ENCODE peak calls at places on chromosomes 13 and 19, in eight cellular contexts. I is fibroblast of the aortic adventitia; X is adrenal gland; W is fibroblast of gingiva; Q is activated naive CD4-positive, alpha-beta T cell; P is smooth muscle cell of the brain vasculature; A is IMR-90; E is posterior cingulate gyrus. F is an unnamed sample.

GRCh38 chr19:5392476-5392875 is 51.9 kb upstream of the PTPRS start:
- DNase-seq in X (no peak), Q (no peak), P (no peak), W (no peak), E (no peak), I (no peak), A (no peak), F (no peak)

GRCh38 chr13:35961002-35961401 is 170.2 kb downstream of the DCLK1 start:
- DNase-seq in W (no peak), E (no peak), X (no peak), P (no peak), I (peak), Q (no peak), A (no peak), F (no peak)

GRCh38 chr19:47157455-47158321 is 27.1 kb downstream of the SAE1 start:
- DNase-seq in W (peak), X (peak), P (no peak), Q (peak), I (peak), A (peak), E (no peak), F (peak)

GRCh38 chr13:99600318-99600717 is 99.0 kb downstream of the TM9SF2 start:
- DNase-seq in I (no peak), E (no peak), X (no peak), Q (no peak), P (no peak), W (no peak), A (no peak), F (no peak)

GRCh38 chr19:51696606-51697005 is 3.5 kb downstream of the SPACA6 start:
- DNase-seq in I (no peak), P (no peak), Q (no peak), W (no peak), E (peak), X (no peak), A (no peak), F (no peak)

GRCh38 chr19:47447470-47448359 is 24.0 kb downstream of the SLC8A2 start:
- DNase-seq in X (peak), I (peak), Q (peak), W (no peak), A (peak), P (no peak), E (peak), F (peak)

GRCh38 chr13:50323440-50324070 is 308.3 kb downstream of the KCNRG start:
- DNase-seq in Q (no peak), A (peak), X (no peak), P (no peak), W (peak), E (no peak), I (peak), F (peak)

GRCh38 chr13:100235311-100235901 is 146.5 kb downstream of the PCCA start:
- DNase-seq in W (peak), A (peak), P (peak), X (no peak), I (peak), E (no peak), Q (no peak), F (peak)

GRCh38 chr19:1945899-1946298 is 4.9 kb downstream of the CSNK1G2 start:
- DNase-seq in I (no peak), P (no peak), W (no peak), E (peak), A (no peak), Q (no peak), X (peak), F (peak)

GRCh38 chr19:40141546-40141945 is 49.7 kb upstream of the MAP3K10 start:
- DNase-seq in W (no peak), A (no peak), I (peak), Q (no peak), E (no peak), X (peak), P (no peak), F (no peak)